ENCODE peak calls at places on chromosomes 4 and X, in nine cellular contexts. C is cardiac muscle cell, I is AG10803, Z is brain microvascular endothelial cell, A is A549, O is Panc1, F is fibroblast of the aortic adventitia, R is foreskin fibroblast, B is stomach. G is an unnamed sample.

GRCh38 chrX:37871626-37872302 is 24.4 kb upstream of the DYNLT3 start:
- DNase-seq in C (no peak), I (peak), Z (peak), A (peak), O (peak), F (peak), R (peak), B (peak), G (peak)

GRCh38 chrX:36199926-36200325 is 280.4 kb downstream of the CFAP47 start:
- DNase-seq in C (no peak), I (no peak), Z (no peak), A (no peak), O (no peak), F (no peak), R (no peak), B (no peak), G (no peak)

GRCh38 chrX:15930585-15930984 is 76.0 kb upstream of the AP1S2 start:
- DNase-seq in C (peak), I (peak), Z (no peak), A (peak), O (no peak), F (peak), R (peak), B (no peak), G (peak)

GRCh38 chr4:73308286-73308685 is 49.7 kb upstream of the ANKRD17 start:
- DNase-seq in C (no peak), I (peak), Z (peak), A (peak), O (no peak), F (peak), R (peak), B (no peak), G (no peak)

GRCh38 chr4:71648923-71649322 is 135.0 kb downstream of the GC start:
- DNase-seq in C (no peak), I (no peak), Z (no peak), A (no peak), O (no peak), F (no peak), R (no peak), B (no peak), G (no peak)

GRCh38 chr4:81351653-81352455 is 119.9 kb downstream of the RASGEF1B start:
- DNase-seq in C (peak), I (peak), Z (peak), A (peak), O (peak), F (peak), R (peak), B (peak), G (peak)

GRCh38 chrX:119686087-119686639 is 6.8 kb downstream of the SEPTIN6 start:
- DNase-seq in C (peak), I (peak), Z (no peak), A (no peak), O (no peak), F (peak), R (peak), B (no peak), G (no peak)

GRCh38 chrX:38538134-38538533 is 23.2 kb upstream of the TSPAN7 start:
- DNase-seq in C (no peak), I (no peak), Z (no peak), A (no peak), O (no peak), F (no peak), R (no peak), B (no peak), G (no peak)

GRCh38 chrX:16466640-16467432 is 183.1 kb upstream of the S100G start:
- DNase-seq in C (no peak), I (peak), Z (peak), A (no peak), O (no peak), F (no peak), R (peak), B (no peak), G (no peak)

GRCh38 chrX:23344208-23344903 is 9.7 kb downstream of the PTCHD1 start:
- DNase-seq in C (no peak), I (no peak), Z (no peak), A (no peak), O (no peak), F (no peak), R (no peak), B (no peak), G (no peak)

GRCh38 chr4:173526034-173526482 is 4.0 kb downstream of the HAND2 start:
- DNase-seq in C (peak), I (no peak), Z (no peak), A (no peak), O (no peak), F (peak), R (no peak), B (no peak), G (no peak)

GRCh38 chr4:173525118-173526033 is 4.7 kb downstream of the HAND2 start:
- DNase-seq in C (peak), I (no peak), Z (no peak), A (no peak), O (no peak), F (peak), R (no peak), B (no peak), G (no peak)

GRCh38 chr4:173522160-173522873 is 7.7 kb downstream of the HAND2 start:
- DNase-seq in C (peak), I (peak), Z (peak), A (no peak), O (no peak), F (peak), R (peak), B (peak), G (peak)

GRCh38 chr4:173522874-173523395 is 7.1 kb downstream of the HAND2 start:
- DNase-seq in C (no peak), I (no peak), Z (no peak), A (no peak), O (no peak), F (peak), R (no peak), B (no peak), G (no peak)

DNA sequence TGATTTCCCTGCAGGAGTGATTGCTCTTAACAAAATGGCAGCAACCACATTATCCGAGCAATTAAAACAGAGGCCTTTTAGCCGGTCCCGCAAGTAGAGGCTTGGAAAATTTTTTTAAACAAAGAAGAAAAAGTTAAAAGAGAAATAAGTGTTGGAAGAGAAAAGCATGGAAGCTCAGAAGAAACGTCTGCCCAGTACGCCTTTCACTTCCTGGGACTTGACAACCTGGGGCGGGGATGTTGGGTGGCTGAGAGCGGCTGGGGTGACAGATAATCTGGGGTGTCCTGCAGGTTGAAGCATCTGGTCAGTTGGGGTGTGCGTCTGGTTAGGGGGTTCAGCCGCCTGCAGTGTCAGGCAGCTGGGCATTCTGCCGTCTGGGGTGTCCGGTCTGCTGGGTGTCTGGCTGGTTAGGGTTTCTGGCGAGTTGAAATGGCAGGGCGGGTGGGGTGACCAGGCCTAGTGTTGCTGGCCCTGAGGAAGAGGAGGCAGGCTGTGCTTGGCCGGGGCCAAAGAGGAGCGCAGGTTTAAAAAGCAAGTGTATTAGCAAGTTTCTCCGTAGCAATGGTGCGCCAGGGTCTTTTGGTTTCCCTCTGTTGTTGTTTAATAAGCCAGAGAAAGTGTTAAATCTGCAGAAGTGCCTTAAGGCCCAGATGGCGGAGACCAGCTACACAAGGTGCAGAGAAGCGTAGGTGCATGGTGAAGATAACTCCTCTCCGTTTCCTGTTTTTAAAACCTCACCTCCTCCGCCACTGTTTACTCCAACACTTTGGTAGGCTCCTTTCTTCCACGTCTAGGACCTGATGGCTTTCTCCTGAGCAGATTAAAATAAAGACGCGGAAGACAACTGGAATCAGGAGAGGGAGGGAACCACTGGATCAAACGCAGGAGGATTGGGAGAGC is 5.6 kb downstream of the HAND2 start:
- DNase-seq in C (peak), I (no peak), Z (no peak), A (no peak), O (no peak), F (no peak), R (no peak), B (no peak), G (no peak)
- H3K4me3 ChIP-seq in C (peak), I (no peak), Z (no peak), A (no peak), O (peak), F (peak), R (no peak), B (peak), G (no peak)

GRCh38 chr4:94758141-94758699 is 465 bp downstream of the BMPR1B start:
- DNase-seq in C (no peak), I (peak), Z (peak), A (peak), O (no peak), F (peak), R (peak), B (no peak), G (no peak)

GRCh38 chr4:94762326-94762725 is 4.6 kb downstream of the BMPR1B start:
- DNase-seq in C (no peak), I (no peak), Z (no peak), A (peak), O (no peak), F (no peak), R (no peak), B (no peak), G (no peak)

GRCh38 chr4:94758700-94759399 is 1.1 kb downstream of the BMPR1B start:
- DNase-seq in C (peak), I (no peak), Z (peak), A (peak), O (no peak), F (no peak), R (peak), B (no peak), G (no peak)

GRCh38 chr4:94759767-94760211 is 2.0 kb downstream of the BMPR1B start:
- DNase-seq in C (no peak), I (no peak), Z (no peak), A (peak), O (no peak), F (no peak), R (peak), B (no peak), G (no peak)

GRCh38 chr4:94757192-94758140 is at the start of gene BMPR1B:
- DNase-seq in C (peak), I (peak), Z (peak), A (peak), O (no peak), F (peak), R (peak), B (no peak), G (peak)
- H3K4me3 ChIP-seq in C (peak), I (peak), Z (peak), A (peak), O (peak), F (peak), R (peak), B (peak), G (peak)

DNA sequence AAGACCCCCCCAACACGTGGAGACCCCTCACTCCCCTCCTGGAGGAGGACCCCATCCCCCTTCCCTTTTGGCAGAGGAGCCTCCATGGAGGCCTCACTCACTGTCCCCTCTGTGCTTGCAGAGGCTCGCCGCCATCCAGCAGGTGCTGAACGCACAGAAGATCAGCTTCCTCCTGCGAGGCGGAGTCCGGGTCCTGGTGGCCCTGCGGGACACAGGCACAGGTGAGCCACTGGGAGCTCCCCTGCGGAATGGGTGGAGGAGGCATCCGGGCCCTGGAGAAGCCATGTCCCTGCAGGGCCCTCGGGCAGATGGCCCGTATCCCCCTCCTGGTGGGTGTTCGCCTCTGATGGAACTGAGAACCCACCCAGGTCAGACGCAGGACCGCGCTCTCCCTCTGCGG is 206.5 kb downstream of the AFAP1 start:
- DNase-seq in C (no peak), I (no peak), Z (no peak), A (no peak), O (no peak), F (no peak), R (no peak), B (no peak), G (no peak)
- H3K4me3 ChIP-seq in C (no peak), I (no peak), Z (no peak), A (no peak), O (no peak), F (no peak), R (no peak), B (no peak), G (no peak)

GRCh38 chrX:70262952-70263567 is 3.1 kb upstream of the P2RY4 start:
- DNase-seq in C (peak), I (peak), Z (peak), A (peak), O (peak), F (peak), R (peak), B (no peak), G (no peak)

GRCh38 chrX:70264784-70265183 is 3.4 kb upstream of the ARR3 start:
- DNase-seq in C (peak), I (no peak), Z (no peak), A (no peak), O (no peak), F (no peak), R (no peak), B (no peak), G (no peak)

DNA sequence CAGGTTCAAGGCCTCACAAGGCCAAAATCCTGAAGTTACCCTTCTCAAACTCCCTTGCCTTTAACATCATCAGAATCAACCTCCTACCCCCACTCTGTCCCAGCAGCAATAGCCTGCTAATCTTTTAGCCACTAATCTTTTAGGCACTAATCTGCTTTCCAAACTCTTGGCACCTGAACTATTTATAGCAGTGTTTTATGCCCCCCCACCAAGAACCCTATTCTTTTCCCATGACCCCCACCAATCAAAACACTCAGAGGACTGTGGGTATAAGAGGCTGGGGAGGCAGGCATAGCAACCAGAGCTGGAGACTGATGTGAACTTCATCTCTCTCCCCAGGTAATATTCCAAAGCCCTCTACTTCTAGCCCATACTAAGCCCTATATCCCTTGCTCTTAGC is at the start of gene ARR3:
- DNase-seq in C (no peak), I (no peak), Z (no peak), A (no peak), O (no peak), F (no peak), R (no peak), B (no peak), G (no peak)
- H3K4me3 ChIP-seq in C (no peak), I (no peak), Z (no peak), A (no peak), O (no peak), F (no peak), R (no peak), B (no peak), G (no peak)

GRCh38 chrX:31217111-31217510 is 145.3 kb upstream of the FTHL17 start:
- DNase-seq in C (no peak), I (no peak), Z (no peak), A (no peak), O (no peak), F (no peak), R (no peak), B (no peak), G (no peak)
- H3K4me3 ChIP-seq in C (no peak), I (no peak), Z (no peak), A (no peak), O (no peak), F (no peak), R (no peak), B (no peak), G (no peak)

GRCh38 chr4:98625920-98626319 is 32.5 kb downstream of the TSPAN5 start:
- DNase-seq in C (no peak), I (no peak), Z (no peak), A (no peak), O (no peak), F (no peak), R (no peak), B (no peak), G (no peak)
- H3K4me3 ChIP-seq in C (no peak), I (no peak), Z (no peak), A (no peak), O (no peak), F (no peak), R (no peak), B (no peak), G (no peak)

G was measured in astrocyte of the cerebellum.